ENCODE peak calls at places on chromosomes 1 and 21, in four cellular contexts. One of them, this sample, is unnamed.

GRCh38 chr1:221726331-221726692 is 15.6 kb downstream of the DUSP10 start:
- DNase-seq in endothelial cell: no peak
- DNase-seq in uterus: no peak
- DNase-seq in lower leg skin: no peak
- DNase-seq in this sample: no peak

GRCh38 chr1:9733160-9733789 is 81.7 kb downstream of the PIK3CD start:
- DNase-seq in endothelial cell: no peak
- DNase-seq in lower leg skin: no peak
- DNase-seq in uterus: no peak
- DNase-seq in this sample: no peak

GRCh38 chr21:33993286-33994231 is 78.0 kb upstream of the ATP5PO start:
- DNase-seq in endothelial cell: peak; percentile 41
- DNase-seq in uterus: peak; percentile 24
- DNase-seq in lower leg skin: no peak
- DNase-seq in this sample: no peak

GRCh38 chr1:5455056-5455455 is 537.2 kb downstream of the NPHP4 start:
- DNase-seq in lower leg skin: no peak
- DNase-seq in endothelial cell: no peak
- DNase-seq in uterus: no peak
- DNase-seq in this sample: no peak

GRCh38 chr1:240310226-240310925 is 218.7 kb downstream of the FMN2 start:
- DNase-seq in uterus: no peak
- DNase-seq in endothelial cell: no peak
- DNase-seq in lower leg skin: no peak
- DNase-seq in this sample: no peak

GRCh38 chr21:41560701-41561158 is 52.8 kb upstream of the TMPRSS2 start:
- DNase-seq in endothelial cell: no peak
- DNase-seq in lower leg skin: no peak
- DNase-seq in uterus: no peak
- DNase-seq in this sample: no peak

GRCh38 chr1:237873487-237873927 is 17.2 kb downstream of the ZP4 start:
- DNase-seq in lower leg skin: no peak
- DNase-seq in endothelial cell: no peak
- DNase-seq in uterus: no peak
- DNase-seq in this sample: no peak

GRCh38 chr1:64743954-64744491 is 852 bp upstream of the RAVER2 start:
- DNase-seq in endothelial cell: no peak
- DNase-seq in lower leg skin: no peak
- DNase-seq in uterus: no peak
- DNase-seq in this sample: no peak

GRCh38 chr1:167599839-167600581 is 30.0 kb upstream of the RCSD1 start:
- DNase-seq in endothelial cell: peak; percentile 14
- DNase-seq in uterus: peak; percentile 42
- DNase-seq in lower leg skin: peak; percentile 29
- DNase-seq in this sample: no peak

GRCh38 chr1:225882008-225882698 is at the start of gene TMEM63A:
- DNase-seq in endothelial cell: peak; percentile 83
- DNase-seq in uterus: peak; percentile 95
- DNase-seq in lower leg skin: peak; percentile 90
- DNase-seq in this sample: peak; percentile 69

GRCh38 chr21:27802816-27803475 is 836.1 kb upstream of the ADAMTS5 start:
- DNase-seq in lower leg skin: peak; percentile 15
- DNase-seq in endothelial cell: peak; percentile 57
- DNase-seq in uterus: peak; percentile 29
- DNase-seq in this sample: peak; percentile 38

GRCh38 chr1:230632273-230632873 is 9.9 kb upstream of the COG2 start:
- DNase-seq in lower leg skin: no peak
- DNase-seq in endothelial cell: peak; percentile 33
- DNase-seq in uterus: no peak
- DNase-seq in this sample: no peak

GRCh38 chr1:30413606-30414005 is 309.8 kb downstream of the MATN1 start:
- DNase-seq in endothelial cell: no peak
- DNase-seq in uterus: peak; percentile 6
- DNase-seq in lower leg skin: peak; percentile 2
- DNase-seq in this sample: no peak

GRCh38 chr21:45846373-45847160 is 135.0 kb upstream of the COL6A1 start:
- DNase-seq in lower leg skin: peak; percentile 62
- DNase-seq in endothelial cell: no peak
- DNase-seq in uterus: peak; percentile 80
- DNase-seq in this sample: peak; percentile 9

GRCh38 chr1:201447911-201448871 is 20.8 kb downstream of the PHLDA3 start:
- DNase-seq in uterus: peak; percentile 81
- DNase-seq in endothelial cell: peak; percentile 76
- DNase-seq in lower leg skin: no peak
- DNase-seq in this sample: peak; percentile 84

GRCh38 chr1:225928186-225929175 is 4.4 kb upstream of the PYCR2 start:
- DNase-seq in endothelial cell: no peak
- DNase-seq in uterus: no peak
- DNase-seq in lower leg skin: no peak
- DNase-seq in this sample: no peak

GRCh38 chr1:177077734-177078489 is 86.6 kb downstream of the ASTN1 start:
- DNase-seq in endothelial cell: no peak
- DNase-seq in lower leg skin: no peak
- DNase-seq in uterus: no peak
- DNase-seq in this sample: no peak

GRCh38 chr1:211577826-211578639 is 928 bp downstream of the SLC30A1 start:
- DNase-seq in uterus: peak; percentile 57
- DNase-seq in lower leg skin: peak; percentile 36
- DNase-seq in endothelial cell: peak; percentile 76
- DNase-seq in this sample: peak; percentile 74

GRCh38 chr1:205481279-205481617 is 23.2 kb upstream of the CDK18 start:
- DNase-seq in uterus: no peak
- DNase-seq in endothelial cell: no peak
- DNase-seq in lower leg skin: no peak
- DNase-seq in this sample: no peak

GRCh38 chr1:71804140-71804539 is 478.2 kb downstream of the NEGR1 start:
- DNase-seq in lower leg skin: no peak
- DNase-seq in endothelial cell: no peak
- DNase-seq in uterus: no peak
- DNase-seq in this sample: no peak

GRCh38 chr1:117166076-117166475 is 44.5 kb upstream of the TRIM45 start:
- DNase-seq in uterus: no peak
- DNase-seq in lower leg skin: no peak
- DNase-seq in endothelial cell: no peak
- DNase-seq in this sample: no peak

GRCh38 chr1:196209983-196210382 is 398.3 kb downstream of the KCNT2 start:
- DNase-seq in lower leg skin: peak; percentile 50
- DNase-seq in endothelial cell: no peak
- DNase-seq in uterus: no peak
- DNase-seq in this sample: no peak

GRCh38 chr1:226223786-226224244 is 351 bp downstream of the MIXL1 start:
- DNase-seq in endothelial cell: peak; percentile 31
- DNase-seq in lower leg skin: no peak
- DNase-seq in uterus: no peak
- DNase-seq in this sample: peak; percentile 44

GRCh38 chr1:66288048-66288447 is 245.9 kb upstream of the SGIP1 start:
- DNase-seq in lower leg skin: no peak
- DNase-seq in endothelial cell: no peak
- DNase-seq in uterus: no peak
- DNase-seq in this sample: no peak

GRCh38 chr1:20322825-20323612 is 32.3 kb downstream of the VWA5B1 start:
- DNase-seq in endothelial cell: no peak
- DNase-seq in uterus: no peak
- DNase-seq in lower leg skin: no peak
- DNase-seq in this sample: no peak

GRCh38 chr1:30267046-30267445 is 456.3 kb downstream of the MATN1 start:
- DNase-seq in uterus: no peak
- DNase-seq in lower leg skin: no peak
- DNase-seq in endothelial cell: no peak
- DNase-seq in this sample: no peak

GRCh38 chr1:76238094-76238551 is 163.6 kb downstream of the ST6GALNAC3 start:
- DNase-seq in uterus: no peak
- DNase-seq in lower leg skin: no peak
- DNase-seq in endothelial cell: no peak
- DNase-seq in this sample: no peak

GRCh38 chr1:222892137-222892763 is 77.4 kb downstream of the DISP1 start:
- DNase-seq in endothelial cell: no peak
- DNase-seq in lower leg skin: no peak
- DNase-seq in uterus: no peak
- DNase-seq in this sample: no peak

GRCh38 chr1:192099328-192099727 is 58.9 kb upstream of the RGS18 start:
- DNase-seq in uterus: no peak
- DNase-seq in lower leg skin: no peak
- DNase-seq in endothelial cell: no peak
- DNase-seq in this sample: no peak

GRCh38 chr1:30612666-30613065 is 110.7 kb downstream of the MATN1 start:
- DNase-seq in uterus: no peak
- DNase-seq in lower leg skin: no peak
- DNase-seq in endothelial cell: no peak
- DNase-seq in this sample: no peak

GRCh38 chr1:9878421-9878820 is 31.6 kb downstream of the CTNNBIP1 start:
- DNase-seq in uterus: no peak
- DNase-seq in lower leg skin: no peak
- DNase-seq in endothelial cell: no peak
- DNase-seq in this sample: no peak

GRCh38 chr21:17370263-17370662 is 142.6 kb upstream of the CXADR start:
- DNase-seq in lower leg skin: peak; percentile 52
- DNase-seq in uterus: no peak
- DNase-seq in endothelial cell: no peak
- DNase-seq in this sample: no peak

GRCh38 chr1:77834771-77835334 is 53.6 kb upstream of the NEXN start:
- DNase-seq in endothelial cell: no peak
- DNase-seq in uterus: peak; percentile 67
- DNase-seq in lower leg skin: peak; percentile 63
- DNase-seq in this sample: no peak

GRCh38 chr1:204294371-204294770 is 65.4 kb downstream of the PLEKHA6 start:
- DNase-seq in lower leg skin: peak; percentile 73
- DNase-seq in uterus: peak; percentile 84
- DNase-seq in endothelial cell: no peak
- DNase-seq in this sample: no peak

GRCh38 chr1:7043729-7044470 is 258.6 kb downstream of the CAMTA1 start:
- DNase-seq in lower leg skin: no peak
- DNase-seq in uterus: no peak
- DNase-seq in endothelial cell: no peak
- DNase-seq in this sample: no peak

GRCh38 chr1:212470059-212470458 is 37.3 kb downstream of the NENF start:
- DNase-seq in lower leg skin: peak; percentile 93
- DNase-seq in uterus: peak; percentile 95
- DNase-seq in endothelial cell: no peak
- DNase-seq in this sample: no peak

DNA sequence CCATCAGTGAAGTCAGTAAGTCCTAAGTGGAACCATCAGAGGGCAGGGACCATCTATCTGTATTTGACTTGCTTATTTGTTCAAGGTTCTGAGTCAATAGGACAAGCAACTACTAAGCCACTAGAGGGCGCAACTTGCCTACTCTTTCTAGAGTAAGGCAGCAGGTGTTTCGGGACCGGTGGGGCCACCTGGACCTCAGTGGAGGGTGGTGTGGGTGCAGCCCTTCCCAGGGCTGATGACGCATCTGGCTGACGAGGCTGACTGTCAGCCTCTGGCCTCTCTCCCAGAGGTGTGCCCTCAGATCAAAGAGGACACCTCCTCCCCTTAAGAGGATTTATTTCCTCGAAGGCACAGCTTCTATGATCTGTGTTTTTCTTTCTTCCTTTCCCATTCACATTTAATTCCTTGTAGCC is 6.6 kb downstream of the CBR3 start:
- DNase-seq in lower leg skin: peak; percentile 93
- DNase-seq in endothelial cell: peak; percentile 74
- DNase-seq in uterus: peak; percentile 88
- DNase-seq in this sample: peak; percentile 70
- TF ChIP-seq CTCF in lower leg skin: no peak
- TF ChIP-seq CTCF in endothelial cell: peak; percentile 90
- TF ChIP-seq CTCF in uterus: peak; percentile 80
- TF ChIP-seq CTCF in this sample: peak; percentile 94

DNA sequence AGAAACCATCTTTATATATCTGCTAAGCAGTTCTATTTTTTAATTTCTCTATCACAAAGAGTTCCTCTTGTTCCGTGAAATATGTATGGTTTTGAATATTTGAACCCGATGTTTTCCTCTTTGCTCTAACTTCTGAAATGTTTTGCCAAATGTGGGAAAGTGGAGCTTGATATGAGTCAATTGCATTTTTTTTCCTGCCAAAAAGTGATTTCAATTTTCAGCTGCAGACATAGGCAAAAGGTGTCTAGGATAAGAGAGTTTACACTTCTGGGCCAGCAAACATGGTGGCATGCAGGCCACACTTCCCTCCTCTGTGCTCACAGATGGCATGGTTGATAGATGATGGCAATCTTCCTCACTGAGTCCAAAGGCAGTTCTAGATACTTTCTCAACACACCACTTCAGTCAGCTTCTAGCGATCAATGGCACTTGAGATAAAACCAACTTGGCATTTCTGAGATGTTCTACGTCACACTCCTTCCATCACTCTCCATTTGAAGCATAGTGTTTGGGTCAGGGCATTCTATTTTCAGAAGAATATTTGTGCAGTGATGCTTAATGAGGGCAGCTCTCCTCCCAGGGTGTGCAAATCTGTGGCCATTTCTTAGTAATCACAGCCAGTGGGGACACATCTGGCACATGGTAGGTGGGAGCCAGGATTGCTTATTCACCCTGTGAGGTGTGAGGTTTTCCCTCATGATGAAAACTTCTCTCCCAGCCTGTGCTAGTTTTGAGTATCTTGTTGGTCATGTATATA is 54.4 kb upstream of the SCAF4 start:
- DNase-seq in endothelial cell: no peak
- DNase-seq in lower leg skin: no peak
- DNase-seq in uterus: no peak
- DNase-seq in this sample: no peak
- TF ChIP-seq CTCF in endothelial cell: peak; percentile 6
- TF ChIP-seq CTCF in lower leg skin: no peak
- TF ChIP-seq CTCF in uterus: no peak
- TF ChIP-seq CTCF in this sample: no peak

GRCh38 chr1:152502496-152503180 is 8.0 kb upstream of the LCE5A start:
- DNase-seq in uterus: no peak
- DNase-seq in endothelial cell: no peak
- DNase-seq in lower leg skin: peak; percentile 37
- DNase-seq in this sample: no peak

GRCh38 chr1:152501704-152502103 is 8.9 kb upstream of the LCE5A start:
- DNase-seq in lower leg skin: no peak
- DNase-seq in uterus: no peak
- DNase-seq in endothelial cell: no peak
- DNase-seq in this sample: no peak

GRCh38 chr1:152495066-152495675 is 15.4 kb upstream of the LCE5A start:
- DNase-seq in endothelial cell: peak; percentile 63
- DNase-seq in lower leg skin: no peak
- DNase-seq in uterus: no peak
- DNase-seq in this sample: peak; percentile 60

DNA sequence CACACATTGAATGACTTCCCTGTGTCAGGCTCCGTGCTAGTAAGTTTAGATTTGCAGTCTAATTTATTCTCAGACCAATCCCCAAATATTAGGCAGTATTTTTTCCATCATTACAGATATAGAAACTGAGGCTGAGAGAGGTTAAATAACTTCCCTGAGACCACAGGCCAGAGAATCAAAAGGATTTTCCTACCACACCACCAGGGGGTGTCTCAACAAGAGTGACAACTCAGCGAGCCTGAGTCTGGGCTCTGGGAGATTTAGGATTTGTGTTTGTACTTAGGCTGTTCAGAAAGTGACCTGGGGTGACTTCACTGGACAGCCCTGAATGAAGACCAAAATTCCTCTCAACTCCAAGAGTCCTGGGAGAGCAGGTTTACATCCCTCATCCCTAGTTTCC is 13.3 kb upstream of the LCE5A start:
- DNase-seq in uterus: no peak
- DNase-seq in endothelial cell: peak; percentile 45
- DNase-seq in lower leg skin: no peak
- DNase-seq in this sample: no peak
- TF ChIP-seq CTCF in uterus: no peak
- TF ChIP-seq CTCF in endothelial cell: peak; percentile 72
- TF ChIP-seq CTCF in lower leg skin: no peak
- TF ChIP-seq CTCF in this sample: peak; percentile 58

GRCh38 chr1:54404939-54405880 is 984 bp downstream of the SSBP3 start:
- DNase-seq in lower leg skin: no peak
- DNase-seq in endothelial cell: peak; percentile 33
- DNase-seq in uterus: no peak
- DNase-seq in this sample: peak; percentile 33
- TF ChIP-seq CTCF in lower leg skin: no peak
- TF ChIP-seq CTCF in endothelial cell: no peak
- TF ChIP-seq CTCF in uterus: no peak
- TF ChIP-seq CTCF in this sample: no peak